ENCODE peak calls at places on chromosomes 3 and 15, in four cellular contexts. H, I, L and M are unnamed samples. For H3K4me1, the result is how much of the 10 kb centered on the place peaks cover.

GRCh38 chr3:85360742-85361387 is 402.1 kb downstream of the CADM2 start:
- DNase-seq in I (no peak), L (peak), H (peak), M (no peak)

GRCh38 chr3:32791833-32792232 is 26.0 kb upstream of the TRIM71 start:
- DNase-seq in H (no peak), L (no peak), I (no peak), M (no peak)

GRCh38 chr3:62638316-62638715 is 236.9 kb downstream of the CADPS start:
- DNase-seq in I (no peak), L (no peak), H (no peak), M (no peak)

GRCh38 chr3:71779674-71780377 is 5.1 kb downstream of the PROK2 start:
- DNase-seq in H (no peak), L (no peak), I (no peak), M (no peak)

GRCh38 chr15:25846377-25846776 is 16.8 kb downstream of the ATP10A start:
- DNase-seq in H (no peak), L (no peak), I (no peak), M (no peak)

GRCh38 chr3:81579744-81580143 is 181.7 kb downstream of the GBE1 start:
- DNase-seq in L (no peak), H (no peak), I (no peak), M (no peak)

GRCh38 chr3:122091602-122092006 is 36.4 kb downstream of the CD86 start:
- DNase-seq in I (no peak), H (no peak), L (no peak), M (no peak)

GRCh38 chr3:146387566-146387965 is 81.8 kb downstream of the PLSCR2 start:
- DNase-seq in I (no peak), H (no peak), L (no peak), M (no peak)

GRCh38 chr15:39022532-39023305 is 458.1 kb upstream of the RASGRP1 start:
- DNase-seq in L (no peak), I (no peak), H (no peak), M (no peak)

GRCh38 chr3:141575879-141576743 is 89.3 kb downstream of the RASA2 start:
- DNase-seq in H (no peak), I (no peak), L (no peak), M (no peak)

GRCh38 chr3:134824676-134825290 is 29.7 kb downstream of the EPHB1 start:
- DNase-seq in L (no peak), H (no peak), I (no peak), M (no peak)

GRCh38 chr3:121529308-121529707 is 16.5 kb downstream of the POLQ start:
- DNase-seq in H (no peak), I (no peak), L (no peak), M (no peak)

GRCh38 chr15:93072440-93073394 is 16.3 kb downstream of the RGMA start:
- DNase-seq in I (no peak), L (peak), H (peak), M (peak)

GRCh38 chr3:129034650-129035049 is 25.9 kb upstream of the GP9 start:
- DNase-seq in I (no peak), H (no peak), L (no peak), M (no peak)

GRCh38 chr3:123884258-123884831 is at the start of gene MYLK:
- DNase-seq in H (peak), L (peak), I (peak), M (peak)

GRCh38 chr3:150299221-150299620 is 108.9 kb upstream of the TSC22D2 start:
- DNase-seq in H (no peak), I (no peak), L (no peak), M (no peak)

GRCh38 chr15:93730724-93731123 is 500.6 kb upstream of the MCTP2 start:
- DNase-seq in L (no peak), I (no peak), H (no peak), M (no peak)

GRCh38 chr3:97952280-97952679 is 20.0 kb downstream of the RIOX2 start:
- DNase-seq in H (peak), L (peak), I (no peak), M (peak)

GRCh38 chr3:52181543-52181942 is 16.4 kb upstream of the ALAS1 start:
- DNase-seq in L (no peak), I (peak), H (peak), M (no peak)

GRCh38 chr15:31609243-31609642 is 282.6 kb downstream of the KLF13 start:
- DNase-seq in H (no peak), L (no peak), I (no peak), M (no peak)

GRCh38 chr3:120113128-120114116 is 19.2 kb upstream of the GSK3B start:
- DNase-seq in H (no peak), I (no peak), L (peak), M (no peak)

GRCh38 chr15:70447927-70448698 is 315.2 kb downstream of the UACA start:
- DNase-seq in H (peak), I (peak), L (peak), M (peak)

GRCh38 chr3:68306571-68306970 is 625.8 kb downstream of the TAFA4 start:
- DNase-seq in H (no peak), L (no peak), I (no peak), M (no peak)

GRCh38 chr3:135556184-135556583 is 409.3 kb upstream of the PPP2R3A start:
- DNase-seq in I (no peak), H (no peak), L (no peak), M (no peak)

GRCh38 chr3:134378384-134378783 is 4.1 kb upstream of the AMOTL2 start:
- DNase-seq in I (peak), H (peak), L (no peak), M (no peak)

GRCh38 chr3:71599416-71599815 is 15.9 kb upstream of the FOXP1 start:
- DNase-seq in I (no peak), H (no peak), L (no peak), M (no peak)

GRCh38 chr3:191915717-191916116 is 454.8 kb downstream of the PYDC2 start:
- DNase-seq in H (no peak), I (no peak), L (no peak), M (no peak)

GRCh38 chr15:95825672-95826387 is 504.7 kb upstream of the NR2F2 start:
- DNase-seq in I (no peak), L (no peak), H (no peak), M (no peak)

GRCh38 chr15:95826388-95826781 is 504.1 kb upstream of the NR2F2 start:
- DNase-seq in L (no peak), I (no peak), H (no peak), M (no peak)

GRCh38 chr15:95826831-95827230 is 503.7 kb upstream of the NR2F2 start:
- DNase-seq in H (no peak), I (no peak), L (no peak), M (no peak)

GRCh38 chr15:95832655-95833054 is 497.8 kb upstream of the NR2F2 start:
- DNase-seq in L (no peak), H (no peak), I (no peak), M (no peak)

GRCh38 chr15:95829062-95829461 is 501.4 kb upstream of the NR2F2 start:
- DNase-seq in H (no peak), L (no peak), I (no peak), M (no peak)
- TF ChIP-seq CTCF in H (no peak), L (no peak), I (no peak), M (no peak)

GRCh38 chr15:77599899-77600298 is 32.8 kb downstream of the LINGO1 start:
- DNase-seq in L (no peak), I (no peak), H (no peak), M (peak)
- H3K27ac ChIP-seq in L (no peak), I (no peak), H (no peak), M (peak)

GRCh38 chr3:111763968-111764367 is 95.1 kb upstream of the PHLDB2 start:
- DNase-seq in I (no peak), L (no peak), H (no peak), M (no peak)

GRCh38 chr3:111762535-111762934 is 96.5 kb upstream of the PHLDB2 start:
- DNase-seq in I (no peak), H (no peak), L (no peak), M (no peak)

GRCh38 chr3:111764645-111765091 is 94.4 kb upstream of the PHLDB2 start:
- DNase-seq in L (no peak), H (no peak), I (no peak), M (no peak)

GRCh38 chr3:111763101-111763500 is 96.0 kb upstream of the PHLDB2 start:
- DNase-seq in I (no peak), L (no peak), H (no peak), M (no peak)

GRCh38 chr3:111765136-111765535 is 93.9 kb upstream of the PHLDB2 start:
- DNase-seq in H (no peak), L (no peak), I (no peak), M (no peak)
- H3K4me1 ChIP-seq in H (under half), L (under half), I (under half), M (half or more)

DNA sequence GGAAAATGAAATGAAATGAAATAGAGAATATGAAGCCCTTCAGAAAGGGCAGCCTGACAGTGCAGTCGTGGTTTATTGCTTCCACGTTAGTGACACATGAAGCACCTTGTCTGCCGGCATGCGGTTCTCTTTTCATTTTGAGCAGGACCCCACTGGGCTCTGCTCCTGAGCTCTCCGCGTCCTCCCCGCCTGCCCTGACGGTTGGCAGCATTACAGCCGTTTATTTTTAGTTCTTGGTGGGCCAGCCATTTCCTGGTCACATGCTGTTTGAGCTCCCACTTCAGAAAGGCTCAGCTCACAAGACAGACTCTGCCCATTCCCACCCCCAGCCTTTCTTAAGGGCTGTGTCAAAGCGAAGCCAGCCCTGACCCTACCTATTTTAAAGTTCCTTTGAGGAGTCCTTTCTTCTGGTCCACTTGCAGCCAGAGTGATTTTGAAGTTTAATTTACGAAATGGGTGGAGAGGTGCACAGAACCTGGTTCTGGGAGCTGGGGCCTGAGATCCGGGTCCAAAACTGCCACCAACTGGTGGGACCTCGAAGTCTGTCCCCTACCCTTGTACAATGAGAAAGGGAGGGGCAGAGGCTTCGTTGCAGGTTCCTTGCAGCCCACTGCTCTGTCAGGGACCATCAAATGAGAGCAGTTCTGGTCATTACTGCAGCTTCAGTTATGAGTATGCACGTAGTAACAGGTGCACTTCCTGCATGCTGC is 60.1 kb downstream of the MGLL start:
- DNase-seq in I (peak), H (no peak), L (no peak), M (peak)
- TF ChIP-seq CTCF in I (no peak), H (no peak), L (no peak), M (no peak)

GRCh38 chr3:181610973-181611265 is 100.8 kb upstream of the SOX2 start:
- DNase-seq in I (no peak), H (no peak), L (no peak), M (no peak)
- H3K27ac ChIP-seq in I (no peak), H (no peak), L (no peak), M (no peak)

DNA sequence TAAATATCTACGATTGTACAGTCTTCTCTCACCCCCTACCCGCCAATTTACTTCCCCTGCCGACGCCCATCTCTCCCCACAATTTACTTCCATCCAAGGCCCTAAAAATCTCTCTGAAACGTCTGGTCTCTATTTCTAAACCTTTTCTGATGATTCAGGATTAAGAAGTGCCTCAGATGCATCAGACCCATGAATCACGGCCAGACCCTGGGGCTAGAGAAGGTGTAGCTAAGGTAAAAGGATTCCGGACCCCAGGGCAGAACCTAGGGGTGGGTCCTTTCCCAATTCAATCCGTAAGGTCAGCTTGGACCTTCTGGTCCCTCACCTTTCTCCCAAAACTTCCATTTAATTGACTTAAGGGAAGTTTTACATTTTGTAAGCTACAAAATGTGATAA is 46.4 kb downstream of the LRIG1 start:
- DNase-seq in H (no peak), L (no peak), I (no peak), M (no peak)
- H3K4me1 ChIP-seq in H (under half), L (under half), I (under half), M (half or more)

GRCh38 chr15:74674161-74674560 is 21.7 kb downstream of the EDC3 start:
- DNase-seq in L (no peak), I (no peak), H (no peak), M (no peak)
- TF ChIP-seq CTCF in L (no peak), I (no peak), H (no peak), M (no peak)

GRCh38 chr3:124969190-124969589 is 34.6 kb upstream of the MUC13 start:
- DNase-seq in H (no peak), L (no peak), I (no peak), M (no peak)
- H3K27ac ChIP-seq in H (no peak), L (no peak), I (peak), M (peak)

DNA sequence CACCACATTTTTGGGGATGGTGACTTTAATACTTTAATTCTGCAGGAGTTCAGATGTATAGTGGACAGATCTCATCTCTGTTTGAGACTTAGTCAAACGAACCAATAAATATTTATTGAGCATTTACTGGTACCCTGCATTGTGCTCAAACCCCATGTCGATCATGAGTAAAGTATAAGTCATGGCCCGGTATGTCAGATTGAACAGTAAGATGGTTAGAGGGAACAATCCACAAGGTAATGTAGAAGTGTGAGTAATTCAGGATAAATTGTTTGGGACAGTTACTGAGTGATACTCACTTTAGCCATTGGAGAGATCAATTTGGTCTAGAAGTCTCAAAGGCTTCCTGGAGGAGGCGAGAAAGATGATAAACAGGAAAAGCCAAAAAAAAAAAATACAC is 265.5 kb upstream of the C2CD4B start:
- DNase-seq in L (no peak), H (no peak), I (no peak), M (no peak)
- H3K4me1 ChIP-seq in L (under half), H (under half), I (under half), M (half or more)

GRCh38 chr3:188064831-188065493 is 89.0 kb upstream of the LPP start:
- DNase-seq in I (no peak), L (peak), H (no peak), M (no peak)
- TF ChIP-seq CTCF in I (no peak), L (no peak), H (no peak), M (no peak)